ENCODE peak calls at places on chromosomes 13 and 19, in four cellular contexts. K is GM12878, J is K562, E is HepG2. S is an unnamed sample.

GRCh38 chr13:27448308-27448707 is 2.1 kb downstream of the MTIF3 start:
- DNase-seq in K (no peak), E (no peak), J (no peak), S (no peak)

GRCh38 chr13:48595330-48596127 is 58.2 kb upstream of the CYSLTR2 start:
- DNase-seq in E (peak), K (no peak), J (peak), S (peak)

GRCh38 chr13:41554626-41555386 is 97.5 kb downstream of the RGCC start:
- DNase-seq in J (no peak), K (peak), E (no peak), S (no peak)

GRCh38 chr13:54092686-54093085 is 1064.1 kb downstream of the OLFM4 start:
- DNase-seq in J (no peak), K (no peak), E (no peak), S (no peak)

GRCh38 chr19:10086032-10086903 is at the start of gene SHFL:
- DNase-seq in K (no peak), J (peak), E (peak), S (peak)

GRCh38 chr13:110869805-110870706 is 44.8 kb downstream of the ANKRD10 start:
- DNase-seq in J (peak), E (peak), K (no peak), S (peak)

GRCh38 chr13:95536629-95537241 is 15.8 kb upstream of the CLDN10 start:
- DNase-seq in K (no peak), J (peak), E (no peak), S (no peak)

GRCh38 chr13:44934724-44935123 is 54.5 kb downstream of the NUFIP1 start:
- DNase-seq in E (no peak), J (no peak), K (peak), S (no peak)

GRCh38 chr13:98141938-98142426 is 912 bp upstream of the FARP1 start:
- DNase-seq in J (no peak), E (no peak), K (no peak), S (peak)

GRCh38 chr13:32902898-32903297 is 113.3 kb upstream of the KL start:
- DNase-seq in J (peak), E (no peak), K (no peak), S (peak)

GRCh38 chr19:32464279-32464678 is 58.7 kb downstream of the DPY19L3 start:
- DNase-seq in J (no peak), E (no peak), K (no peak), S (no peak)

GRCh38 chr19:52248256-52248655 is 21.1 kb upstream of the ZNF766 start:
- DNase-seq in E (peak), J (peak), K (no peak), S (peak)

GRCh38 chr19:42088471-42089190 is 12.7 kb downstream of the ZNF574 start:
- DNase-seq in J (no peak), E (no peak), K (no peak), S (no peak)

GRCh38 chr13:30985637-30986205 is 53.3 kb downstream of the TEX26 start:
- DNase-seq in K (no peak), E (no peak), J (no peak), S (no peak)

GRCh38 chr19:10420444-10421239 is at the start of gene PDE4A:
- DNase-seq in J (peak), E (no peak), K (no peak), S (peak)

GRCh38 chr13:43431279-43431678 is 355.5 kb downstream of the ENOX1 start:
- DNase-seq in E (no peak), K (no peak), J (no peak), S (no peak)

GRCh38 chr19:17482877-17483604 is 12.7 kb downstream of the SLC27A1 start:
- DNase-seq in E (no peak), K (no peak), J (no peak), S (no peak)

GRCh38 chr13:60654405-60654804 is 257.4 kb downstream of the TDRD3 start:
- DNase-seq in J (peak), E (peak), K (no peak), S (peak)

GRCh38 chr19:36266375-36266961 is 51.6 kb downstream of the ZNF146 start:
- DNase-seq in E (no peak), K (no peak), J (peak), S (no peak)

GRCh38 chr19:46017095-46017429 is 5.8 kb downstream of the PGLYRP1 start:
- DNase-seq in J (no peak), E (no peak), K (no peak), S (no peak)

GRCh38 chr13:99086869-99087129 is 108.9 kb upstream of the DOCK9 start:
- DNase-seq in E (no peak), K (no peak), J (no peak), S (no peak)

GRCh38 chr13:29684441-29684840 is 89.0 kb upstream of the SLC7A1 start:
- DNase-seq in K (no peak), E (no peak), J (no peak), S (no peak)

GRCh38 chr13:30477346-30478235 is 11.9 kb upstream of the HMGB1 start:
- DNase-seq in E (no peak), J (no peak), K (no peak), S (peak)

GRCh38 chr19:39631178-39631577 is 24.5 kb upstream of the LGALS16 start:
- DNase-seq in K (no peak), J (no peak), E (no peak), S (no peak)

GRCh38 chr13:22945321-22946226 is 235.2 kb upstream of the SGCG start:
- DNase-seq in J (no peak), E (no peak), K (no peak), S (no peak)

GRCh38 chr13:54627973-54628372 is 1599.4 kb downstream of the OLFM4 start:
- DNase-seq in E (no peak), K (no peak), J (no peak), S (no peak)

DNA sequence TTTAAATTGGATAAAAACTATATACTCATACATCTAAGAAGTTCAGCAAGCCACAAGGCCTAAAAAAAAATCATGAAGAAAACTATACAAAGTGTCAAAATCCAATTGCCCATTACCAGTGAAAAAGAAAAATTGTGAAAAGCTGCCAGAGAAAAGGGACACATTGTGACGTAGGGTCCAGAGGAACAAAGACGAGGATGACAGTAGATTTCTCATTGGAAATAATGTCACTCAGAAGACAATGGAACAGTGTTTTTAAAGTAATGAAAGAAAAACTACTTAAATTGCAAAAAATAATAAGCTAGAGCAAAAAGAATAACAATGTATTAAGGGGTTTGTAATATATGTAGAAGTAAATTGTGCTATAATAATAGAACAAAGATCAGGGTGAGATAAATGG is 195.2 kb downstream of the EFNB2 start:
- DNase-seq in J (no peak), K (no peak), E (no peak), S (no peak)
- TF ChIP-seq CREM in J (no peak), K (no peak), E (no peak), S (no peak)

GRCh38 chr13:111914241-111915103 is 152.5 kb upstream of the SOX1 start:
- DNase-seq in E (no peak), J (no peak), K (no peak), S (peak)

GRCh38 chr13:111916201-111916600 is 150.7 kb upstream of the SOX1 start:
- DNase-seq in J (no peak), K (no peak), E (no peak), S (no peak)

GRCh38 chr13:111913790-111914189 is 153.2 kb upstream of the SOX1 start:
- DNase-seq in K (no peak), E (no peak), J (no peak), S (no peak)

GRCh38 chr13:111912991-111913781 is 153.8 kb upstream of the SOX1 start:
- DNase-seq in J (no peak), K (no peak), E (no peak), S (peak)

GRCh38 chr13:111915104-111915551 is 151.8 kb upstream of the SOX1 start:
- DNase-seq in K (no peak), E (no peak), J (no peak), S (peak)
- TF ChIP-seq CREM in K (no peak), E (no peak), J (no peak), S (no peak)

GRCh38 chr13:50594276-50594970 is 249.1 kb downstream of the DLEU7 start:
- DNase-seq in K (peak), E (peak), J (no peak), S (peak)

GRCh38 chr13:50589139-50589538 is 254.4 kb downstream of the DLEU7 start:
- DNase-seq in K (no peak), E (no peak), J (no peak), S (no peak)

GRCh38 chr13:50593228-50593627 is 250.3 kb downstream of the DLEU7 start:
- DNase-seq in J (no peak), K (no peak), E (no peak), S (no peak)

GRCh38 chr13:50589651-50590054 is 253.8 kb downstream of the DLEU7 start:
- DNase-seq in E (no peak), J (no peak), K (no peak), S (no peak)

GRCh38 chr13:50592412-50593145 is 250.9 kb downstream of the DLEU7 start:
- DNase-seq in K (no peak), J (no peak), E (no peak), S (no peak)
- TF ChIP-seq CREM in K (no peak), J (no peak), E (no peak), S (no peak)

GRCh38 chr19:4654437-4655361 is 15.4 kb downstream of the TNFAIP8L1 start:
- DNase-seq in J (peak), K (no peak), E (peak), S (no peak)

GRCh38 chr19:4653793-4654436 is 14.6 kb downstream of the TNFAIP8L1 start:
- DNase-seq in J (no peak), K (no peak), E (no peak), S (no peak)

GRCh38 chr19:4650159-4650558 is 10.8 kb downstream of the TNFAIP8L1 start:
- DNase-seq in E (no peak), K (no peak), J (no peak), S (no peak)

GRCh38 chr19:4649392-4650094 is 10.2 kb downstream of the TNFAIP8L1 start:
- DNase-seq in K (no peak), J (no peak), E (no peak), S (no peak)

GRCh38 chr19:4652075-4652474 is 12.8 kb downstream of the TNFAIP8L1 start:
- DNase-seq in J (no peak), K (no peak), E (no peak), S (no peak)
- TF ChIP-seq CREM in J (no peak), K (no peak), E (no peak), S (no peak)

GRCh38 chr19:51123381-51124186 is 1.1 kb upstream of the SIGLEC9 start:
- DNase-seq in J (no peak), K (no peak), E (no peak), S (no peak)

GRCh38 chr19:51124216-51124615 is 490 bp upstream of the SIGLEC9 start:
- DNase-seq in K (no peak), E (no peak), J (no peak), S (no peak)

GRCh38 chr19:51127032-51127431 is 2.3 kb downstream of the SIGLEC9 start:
- DNase-seq in J (no peak), K (no peak), E (no peak), S (no peak)

GRCh38 chr19:51125421-51126075 is 842 bp downstream of the SIGLEC9 start:
- DNase-seq in J (no peak), E (no peak), K (no peak), S (no peak)

GRCh38 chr19:51124729-51125128 is at the start of gene SIGLEC9:
- DNase-seq in K (no peak), E (no peak), J (no peak), S (no peak)
- TF ChIP-seq CREM in K (no peak), E (no peak), J (no peak), S (no peak)

GRCh38 chr19:19444694-19445155 is 39.2 kb downstream of the GATAD2A start:
- DNase-seq in E (no peak), K (no peak), J (peak), S (no peak)

GRCh38 chr19:19447536-19448237 is 42.2 kb downstream of the GATAD2A start:
- DNase-seq in E (no peak), K (no peak), J (no peak), S (no peak)

GRCh38 chr19:19446655-19447437 is 41.4 kb downstream of the GATAD2A start:
- DNase-seq in E (no peak), J (no peak), K (no peak), S (no peak)

GRCh38 chr19:19445288-19445687 is 39.8 kb downstream of the GATAD2A start:
- DNase-seq in E (no peak), J (no peak), K (no peak), S (no peak)

DNA sequence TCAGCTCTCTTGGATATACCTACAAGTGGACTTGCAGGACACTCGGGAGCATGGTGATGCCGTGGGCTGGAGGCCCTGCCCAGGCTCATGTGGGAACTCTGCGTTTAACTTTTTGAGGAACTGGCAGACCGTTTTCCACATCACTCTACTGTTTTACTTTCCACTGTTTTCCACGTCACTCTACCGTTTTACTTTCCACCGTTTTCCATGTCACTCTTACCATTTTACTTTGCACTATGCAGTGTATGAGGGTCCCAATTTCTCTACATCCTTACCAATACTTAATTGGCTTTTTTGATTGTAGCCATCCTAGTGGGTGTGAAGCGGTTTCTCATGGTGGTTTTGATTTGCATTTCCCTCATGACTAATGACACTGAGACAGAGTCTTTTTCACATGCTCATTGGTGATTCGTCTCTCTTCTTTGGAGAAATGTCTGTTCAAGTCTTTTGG is 40.5 kb downstream of the GATAD2A start:
- DNase-seq in E (no peak), K (no peak), J (no peak), S (no peak)
- TF ChIP-seq CREM in E (no peak), K (no peak), J (no peak), S (no peak)

DNA sequence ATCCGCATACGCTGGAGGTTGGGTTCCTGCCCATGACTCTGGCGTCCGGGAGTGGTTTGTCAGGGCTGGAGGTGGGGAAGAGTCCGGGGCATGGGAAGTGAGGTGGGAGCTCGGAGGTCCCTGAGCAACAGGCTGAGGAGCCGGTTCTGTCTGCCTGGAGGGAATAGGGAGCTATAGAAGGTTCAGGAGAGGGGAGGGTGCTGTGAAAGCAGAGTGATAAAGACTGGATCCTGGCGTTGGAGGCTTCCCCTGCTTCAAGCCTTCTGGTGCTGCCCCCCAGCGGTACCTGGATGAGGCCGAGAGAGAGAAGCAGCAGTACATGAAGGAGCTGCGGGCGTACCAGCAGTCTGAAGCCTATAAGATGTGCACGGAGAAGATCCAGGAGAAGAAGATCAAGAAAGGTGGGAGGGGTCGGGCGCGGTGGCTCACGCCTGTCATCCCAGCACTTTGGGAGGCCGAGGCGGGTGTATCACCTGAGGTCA is 2.6 kb downstream of the HMG20B start:
- DNase-seq in E (peak), J (peak), K (no peak), S (peak)
- TF ChIP-seq CREM in E (no peak), J (no peak), K (no peak), S (no peak)

DNA sequence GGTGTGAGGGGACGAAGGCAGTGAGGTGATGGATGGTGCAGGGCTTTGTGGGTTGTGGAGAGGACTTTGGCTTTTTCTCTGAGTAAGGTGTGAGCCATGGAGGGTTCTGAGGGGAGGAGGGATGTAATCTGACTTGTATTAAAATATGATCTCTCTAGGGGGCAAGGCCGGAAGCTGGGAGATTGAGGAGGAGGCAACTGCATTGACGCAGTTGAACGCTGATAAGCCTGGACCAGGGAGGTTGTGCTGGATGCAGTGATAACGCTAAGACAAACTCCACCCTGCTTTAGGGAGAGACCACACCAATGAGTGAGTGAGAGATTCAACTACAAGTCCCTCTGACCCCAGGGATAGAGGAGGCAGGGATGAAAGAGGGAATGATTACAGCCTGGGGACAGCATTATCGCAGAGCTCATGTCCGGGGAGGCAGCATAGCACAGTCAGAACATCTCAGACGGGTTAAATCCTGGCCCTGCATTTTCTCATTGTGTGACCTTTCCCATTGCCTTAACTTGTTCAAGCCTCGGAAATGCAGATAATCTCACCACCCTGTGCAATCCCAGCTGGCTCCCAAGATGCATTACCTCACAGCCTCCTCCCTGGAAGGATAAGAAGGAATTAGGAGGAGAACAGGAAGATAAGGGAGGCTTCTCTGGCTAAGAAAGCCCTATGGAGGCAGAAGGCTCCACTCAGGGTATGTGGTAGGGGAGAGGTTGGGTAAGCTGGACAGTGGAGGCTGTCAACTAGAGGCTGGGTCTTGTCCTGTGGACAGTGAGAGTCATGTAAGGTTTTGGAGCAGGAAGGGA is 124.2 kb downstream of the CACNA1A start:
- DNase-seq in K (no peak), J (peak), E (no peak), S (no peak)
- TF ChIP-seq CREM in K (no peak), J (peak), E (no peak), S (no peak)

S was measured in WTC11.